ENCODE peak calls at places on chromosomes 16 and 17, in six cellular contexts. B is IMR-90, U is H9, V is neuronal stem cell, M is mesenchymal stem cell, N is H1. J is an unnamed sample.

GRCh38 chr17:16488572-16488997 is 3.4 kb downstream of the LRRC75A start:
- DNase-seq in N (no peak), B (no peak), U (peak; percentile 51), M (no peak), V (no peak), J (no peak)

GRCh38 chr16:50601341-50601740 is 53.1 kb downstream of the NKD1 start:
- DNase-seq in V (no peak), B (no peak), U (no peak), M (no peak), N (no peak), J (no peak)

GRCh38 chr17:77164483-77165030 is 23.8 kb downstream of the SEC14L1 start:
- DNase-seq in N (no peak), M (peak; percentile 55), V (no peak), B (peak; percentile 53), U (no peak), J (no peak)

GRCh38 chr17:71633391-71633849 is 487.4 kb upstream of the SOX9 start:
- DNase-seq in M (peak; percentile 74), B (peak; percentile 92), N (no peak), V (no peak), U (no peak), J (peak; percentile 72)

GRCh38 chr16:67805718-67806427 is 487 bp downstream of the RANBP10 start:
- DNase-seq in V (no peak), M (peak; percentile 19), B (no peak), U (no peak), N (no peak), J (peak; percentile 22)

GRCh38 chr16:24838554-24839266 is 7.1 kb upstream of the SLC5A11 start:
- DNase-seq in V (no peak), U (no peak), N (no peak), B (peak; percentile 70), M (peak; percentile 54), J (no peak)

GRCh38 chr17:82213251-82214011 is 789 bp upstream of the CCDC57 start:
- DNase-seq in B (peak; percentile 89), U (no peak), V (no peak), M (peak; percentile 89), N (no peak), J (peak; percentile 64)

GRCh38 chr17:178292-179065 is 3.0 kb downstream of the DOC2B start:
- DNase-seq in V (no peak), M (no peak), N (no peak), B (no peak), U (no peak), J (no peak)

GRCh38 chr17:1147664-1148063 is 32.1 kb downstream of the ABR start:
- DNase-seq in U (peak; percentile 92), N (peak; percentile 60), B (peak; percentile 43), V (peak; percentile 42), M (peak; percentile 56), J (no peak)

GRCh38 chr16:84526794-84527485 is 22.5 kb upstream of the MEAK7 start:
- DNase-seq in N (no peak), V (peak; percentile 44), U (no peak), B (peak; percentile 49), M (no peak), J (peak; percentile 40)

GRCh38 chr17:75889454-75889853 is 7.3 kb downstream of the TRIM65 start:
- DNase-seq in M (no peak), V (no peak), N (no peak), U (no peak), B (no peak), J (no peak)

GRCh38 chr17:39751637-39752036 is 13.9 kb downstream of the GRB7 start:
- DNase-seq in B (no peak), V (no peak), U (peak; percentile 32), N (no peak), M (no peak), J (no peak)

GRCh38 chr17:40344321-40345160 is 20.0 kb downstream of the GJD3 start:
- DNase-seq in M (no peak), U (no peak), V (no peak), B (no peak), N (no peak), J (no peak)

GRCh38 chr17:78237403-78238012 is 6.1 kb downstream of the TMEM235 start:
- DNase-seq in B (no peak), N (no peak), U (no peak), M (no peak), V (no peak), J (no peak)

GRCh38 chr17:59853168-59853918 is 39.4 kb downstream of the TUBD1 start:
- DNase-seq in B (peak; percentile 100), N (no peak), M (peak; percentile 97), V (no peak), U (peak; percentile 90), J (peak; percentile 98)

DNA sequence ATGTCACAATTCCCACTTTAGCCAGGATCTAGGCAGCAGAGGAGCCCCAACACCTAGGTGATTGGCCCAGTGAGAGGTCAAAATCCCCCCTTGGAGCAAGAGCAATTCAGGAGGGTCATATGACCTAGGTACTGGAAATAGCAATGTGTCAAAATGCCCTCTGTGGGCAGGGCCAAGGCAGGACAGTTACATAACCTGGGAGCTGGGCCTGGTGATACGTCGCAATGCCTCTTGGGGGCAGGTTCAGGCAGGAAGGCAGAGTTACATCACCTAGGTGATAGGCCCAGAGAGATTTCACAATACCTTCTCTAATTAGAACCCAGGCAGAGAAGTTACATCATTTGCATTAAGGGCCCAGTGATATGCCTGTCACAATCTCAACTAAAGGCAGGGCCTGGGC is 1906.3 kb downstream of the TP53TG3F start:
- DNase-seq in B (no peak), U (no peak), V (no peak), N (no peak), M (no peak), J (no peak)
- H2AFZ ChIP-seq in B (no peak overlapping the region), U (no peak overlapping the region), V (no peak overlapping the region), N (no peak overlapping the region), M (no peak overlapping the region), J (no peak overlapping the region)

GRCh38 chr17:38750312-38751121 is 2.0 kb upstream of the PSMB3 start:
- DNase-seq in B (peak; percentile 22), V (peak; percentile 43), U (no peak), M (peak; percentile 53), N (no peak), J (peak; percentile 47)

GRCh38 chr17:38751144-38751802 is 1.3 kb upstream of the PSMB3 start:
- DNase-seq in U (no peak), M (no peak), N (no peak), V (peak; percentile 53), B (peak; percentile 21), J (no peak)

GRCh38 chr17:38748329-38749221 is at the start of gene PCGF2:
- DNase-seq in M (peak; percentile 91), B (peak; percentile 89), N (peak; percentile 68), V (peak; percentile 93), U (peak; percentile 98), J (peak; percentile 79)

GRCh38 chr17:38749222-38750043 is 1.3 kb upstream of the PCGF2 start:
- DNase-seq in U (peak; percentile 93), B (peak; percentile 52), M (peak; percentile 68), V (peak; percentile 77), N (no peak), J (peak; percentile 42)

GRCh38 chr17:38750044-38750311 is 1.8 kb upstream of the PCGF2 start:
- DNase-seq in B (no peak), V (no peak), M (no peak), N (no peak), U (no peak), J (no peak)
- H2BK120ac ChIP-seq in B (no peak overlapping the region), V (no peak overlapping the region), M (no peak overlapping the region), N (no peak overlapping the region), U (no peak overlapping the region), J (peak overlapping the region; percentile 0)

DNA sequence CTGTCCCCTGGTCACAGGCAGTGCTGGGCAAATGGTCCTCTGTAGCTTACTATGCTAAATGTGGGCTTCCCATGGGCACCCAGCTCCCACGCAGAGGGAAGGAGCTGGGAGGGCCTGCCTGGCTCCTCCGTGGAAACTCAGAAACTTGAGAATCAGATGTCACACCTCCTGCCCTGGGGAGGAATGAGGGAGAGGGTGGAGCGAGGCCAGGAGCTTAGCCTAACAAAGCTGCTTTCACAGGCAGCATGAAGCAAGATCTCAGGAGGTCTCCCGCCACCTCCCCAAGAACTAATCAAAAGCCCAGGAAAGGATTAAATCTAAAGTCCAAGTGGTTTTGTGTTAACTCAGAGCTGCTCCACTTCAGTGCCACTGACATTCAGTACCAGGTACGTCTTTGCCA is 33.6 kb upstream of the XYLT2 start:
- DNase-seq in V (no peak), U (no peak), N (no peak), B (peak; percentile 34), M (no peak), J (no peak)
- H2AFZ ChIP-seq in V (no peak overlapping the region), U (no peak overlapping the region), N (peak overlapping the region; percentile 10), B (no peak overlapping the region), M (no peak overlapping the region), J (no peak overlapping the region)

GRCh38 chr16:7443108-7443507 is 110.5 kb downstream of the RBFOX1 start:
- DNase-seq in B (no peak), U (no peak), V (no peak), M (no peak), N (no peak), J (no peak)

GRCh38 chr16:7437843-7438242 is 105.2 kb downstream of the RBFOX1 start:
- DNase-seq in U (no peak), M (no peak), V (no peak), N (no peak), B (no peak), J (no peak)

GRCh38 chr16:7437135-7437534 is 104.5 kb downstream of the RBFOX1 start:
- DNase-seq in U (no peak), M (no peak), N (no peak), V (no peak), B (no peak), J (no peak)

GRCh38 chr16:7443966-7444365 is 111.3 kb downstream of the RBFOX1 start:
- DNase-seq in M (no peak), V (no peak), N (no peak), U (no peak), B (no peak), J (no peak)

DNA sequence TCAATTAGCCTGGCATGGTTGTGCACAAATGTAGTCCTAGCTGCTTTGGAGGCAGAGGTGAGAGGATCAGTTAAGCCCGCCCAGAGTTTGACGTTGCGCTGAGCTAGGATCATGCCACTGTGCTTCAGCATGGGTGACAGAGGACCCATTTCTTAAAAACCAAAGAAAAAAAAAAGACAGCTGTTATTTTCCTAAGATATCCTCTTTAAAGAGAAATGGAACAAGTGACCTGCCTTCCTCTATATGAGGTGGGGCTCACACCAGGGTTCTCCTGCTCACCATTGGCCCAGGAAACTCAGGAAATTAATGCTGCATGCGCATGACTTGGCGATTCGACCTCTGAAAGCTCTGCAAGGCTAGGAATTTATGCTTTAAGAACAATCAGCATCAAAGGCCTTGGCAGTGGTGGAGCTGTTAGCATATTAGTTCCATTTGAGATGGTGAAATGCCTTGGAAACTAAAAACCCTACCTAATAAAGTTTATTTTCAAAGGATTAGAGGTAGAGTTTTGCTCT is 108.3 kb downstream of the RBFOX1 start:
- DNase-seq in U (peak; percentile 50), M (no peak), B (no peak), V (no peak), N (no peak), J (no peak)
- H2BK120ac ChIP-seq in U (no peak overlapping the region), M (no peak overlapping the region), B (no peak overlapping the region), V (no peak overlapping the region), N (no peak overlapping the region), J (no peak overlapping the region)

GRCh38 chr16:19331794-19332193 is 46.3 kb downstream of the CLEC19A start:
- DNase-seq in V (no peak), N (no peak), U (no peak), M (no peak), B (no peak), J (no peak)
- H2AFZ ChIP-seq in V (no peak overlapping the region), N (no peak overlapping the region), U (no peak overlapping the region), M (no peak overlapping the region), B (no peak overlapping the region), J (no peak overlapping the region)

J was measured in trophoblast cell.